ENCODE peak calls at places on chromosomes 6 and 20, in eight cellular contexts. L is heart right ventricle, C is uterus, E is thyroid gland, M is IMR-90, Q is fibroblast of lung, N is stomach, Y is GM23338. T is an unnamed sample.

GRCh38 chr6:84568971-84569370 is 195.4 kb downstream of the TBX18 start:
- DNase-seq in L (no peak), C (no peak), E (no peak), M (peak; percentile 7), Q (peak; percentile 79), N (no peak), Y (peak; percentile 58), T (no peak)

GRCh38 chr20:33724439-33725094 is 4.5 kb upstream of the PXMP4 start:
- DNase-seq in L (no peak), C (no peak), E (peak; percentile 49), M (no peak), Q (no peak), N (peak; percentile 53), Y (no peak), T (no peak)

GRCh38 chr6:169213814-169214520 is 39.7 kb downstream of the THBS2 start:
- DNase-seq in L (no peak), C (peak; percentile 45), E (no peak), M (no peak), Q (no peak), N (no peak), Y (no peak), T (no peak)

GRCh38 chr20:17889226-17889625 is 79.4 kb downstream of the SNX5 start:
- DNase-seq in L (no peak), C (no peak), E (no peak), M (no peak), Q (peak; percentile 68), N (no peak), Y (no peak), T (no peak)

GRCh38 chr6:20534906-20535305 is 649 bp downstream of the CDKAL1 start:
- DNase-seq in L (no peak), C (no peak), E (no peak), M (no peak), Q (no peak), N (no peak), Y (no peak), T (no peak)

GRCh38 chr6:107811591-107812218 is 12.4 kb downstream of the SCML4 start:
- DNase-seq in L (no peak), C (no peak), E (no peak), M (peak; percentile 21), Q (no peak), N (no peak), Y (no peak), T (no peak)

GRCh38 chr6:77740380-77740779 is 87.5 kb downstream of the MEI4 start:
- DNase-seq in L (no peak), C (no peak), E (no peak), M (peak; percentile 8), Q (peak; percentile 18), N (no peak), Y (peak; percentile 3), T (no peak)

GRCh38 chr20:19976595-19977372 is 40.4 kb upstream of the NAA20 start:
- DNase-seq in L (peak; percentile 57), C (peak; percentile 72), E (peak; percentile 85), M (peak; percentile 83), Q (peak; percentile 84), N (peak; percentile 62), Y (no peak), T (peak; percentile 60)

GRCh38 chr6:164344801-164345291 is 930.3 kb downstream of the QKI start:
- DNase-seq in L (no peak), C (no peak), E (no peak), M (no peak), Q (no peak), N (no peak), Y (peak; percentile 77), T (no peak)

GRCh38 chr6:135522975-135523692 is 25.6 kb upstream of the AHI1 start:
- DNase-seq in L (no peak), C (no peak), E (no peak), M (peak; percentile 87), Q (peak; percentile 82), N (no peak), Y (no peak), T (no peak)

GRCh38 chr20:38165089-38165965 is at the start of gene TGM2:
- DNase-seq in L (peak; percentile 88), C (peak; percentile 84), E (peak; percentile 81), M (peak; percentile 69), Q (peak; percentile 78), N (peak; percentile 87), Y (peak; percentile 78), T (no peak)

GRCh38 chr6:83893024-83893423 is 33.5 kb downstream of the CYB5R4 start:
- DNase-seq in L (no peak), C (no peak), E (no peak), M (no peak), Q (no peak), N (no peak), Y (no peak), T (no peak)

GRCh38 chr20:37319120-37319717 is 26.7 kb upstream of the SRC start:
- DNase-seq in L (no peak), C (no peak), E (no peak), M (peak; percentile 66), Q (no peak), N (no peak), Y (peak; percentile 72), T (no peak)

GRCh38 chr6:31007694-31008093 is 2.6 kb upstream of the MUC22 start:
- DNase-seq in L (no peak), C (no peak), E (no peak), M (peak; percentile 93), Q (peak; percentile 65), N (no peak), Y (no peak), T (no peak)

GRCh38 chr20:8334641-8335040 is 202.6 kb downstream of the PLCB1 start:
- DNase-seq in L (no peak), C (no peak), E (no peak), M (no peak), Q (no peak), N (no peak), Y (no peak), T (no peak)

GRCh38 chr20:37986873-37987601 is 46.2 kb downstream of the TTI1 start:
- DNase-seq in L (peak; percentile 68), C (no peak), E (peak; percentile 98), M (peak; percentile 6), Q (peak; percentile 64), N (peak; percentile 90), Y (peak; percentile 34), T (peak; percentile 59)

GRCh38 chr20:46040902-46041535 is 12.0 kb downstream of the SLC12A5 start:
- DNase-seq in L (peak; percentile 34), C (no peak), E (peak; percentile 54), M (peak; percentile 26), Q (peak; percentile 25), N (peak; percentile 29), Y (peak; percentile 88), T (no peak)

GRCh38 chr6:112466378-112467151 is 119.4 kb downstream of the RFPL4B start:
- DNase-seq in L (no peak), C (no peak), E (no peak), M (peak; percentile 69), Q (peak; percentile 26), N (no peak), Y (no peak), T (no peak)

GRCh38 chr6:13574149-13574570 is 241 bp upstream of the SIRT5 start:
- DNase-seq in L (peak; percentile 92), C (peak; percentile 92), E (peak; percentile 95), M (peak; percentile 90), Q (peak; percentile 91), N (peak; percentile 93), Y (peak; percentile 96), T (peak; percentile 70)
- TF ChIP-seq CTCF in L (peak; percentile 62), C (peak; percentile 67), E (no peak), M (peak; percentile 49), Q (peak; percentile 28), N (no peak), Y (peak; percentile 57), T (peak; percentile 59)

DNA sequence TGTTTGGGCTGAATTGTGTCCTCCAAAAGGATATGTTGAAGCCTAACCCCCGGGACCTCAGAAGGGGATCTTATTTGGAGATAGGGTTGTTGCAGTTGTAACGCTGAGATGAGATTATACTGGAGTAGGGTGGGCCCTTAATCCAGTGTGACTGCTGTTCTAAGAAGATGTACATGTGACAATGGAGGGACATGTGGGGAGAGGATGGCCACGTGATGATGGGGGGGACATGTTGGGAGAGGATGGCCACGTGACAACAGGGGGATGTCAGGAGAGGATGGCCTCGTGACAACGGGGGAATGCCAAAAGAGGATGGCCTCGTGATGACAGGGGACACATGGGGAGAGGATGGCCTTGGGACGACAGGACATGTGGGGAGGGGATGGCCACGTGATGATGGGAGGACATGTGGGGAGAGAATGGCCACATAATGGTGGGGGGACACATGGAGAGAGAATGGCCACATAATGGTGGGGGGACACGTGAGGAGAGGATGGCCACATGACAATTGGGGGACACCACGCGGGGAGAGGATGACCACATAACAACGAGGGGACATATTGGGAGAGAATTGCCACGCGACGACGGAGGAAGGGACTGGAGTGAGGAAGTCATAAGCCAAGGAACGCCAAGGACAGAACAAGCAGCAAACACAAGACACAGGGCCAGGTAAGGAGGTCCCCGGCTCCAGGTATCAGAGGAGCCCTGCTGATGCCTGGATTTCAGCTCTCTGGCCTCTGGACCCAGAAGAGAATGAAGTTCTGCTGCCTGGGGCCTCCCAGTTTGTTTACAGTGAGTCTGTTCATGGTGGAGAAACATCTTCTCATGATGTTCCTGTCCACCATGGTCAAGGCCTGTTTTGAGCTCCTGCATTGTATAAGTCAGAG is 29.2 kb downstream of the SYNJ2 start:
- DNase-seq in L (no peak), C (no peak), E (no peak), M (no peak), Q (no peak), N (no peak), Y (no peak), T (no peak)
- H3K27ac ChIP-seq in L (peak overlapping the region; percentile 46), C (no peak overlapping the region), E (peak overlapping the region; percentile 50), M (peak overlapping the region; percentile 16), Q (no peak overlapping the region), N (no peak overlapping the region), Y (no peak overlapping the region), T (peak overlapping the region; percentile 99)

DNA sequence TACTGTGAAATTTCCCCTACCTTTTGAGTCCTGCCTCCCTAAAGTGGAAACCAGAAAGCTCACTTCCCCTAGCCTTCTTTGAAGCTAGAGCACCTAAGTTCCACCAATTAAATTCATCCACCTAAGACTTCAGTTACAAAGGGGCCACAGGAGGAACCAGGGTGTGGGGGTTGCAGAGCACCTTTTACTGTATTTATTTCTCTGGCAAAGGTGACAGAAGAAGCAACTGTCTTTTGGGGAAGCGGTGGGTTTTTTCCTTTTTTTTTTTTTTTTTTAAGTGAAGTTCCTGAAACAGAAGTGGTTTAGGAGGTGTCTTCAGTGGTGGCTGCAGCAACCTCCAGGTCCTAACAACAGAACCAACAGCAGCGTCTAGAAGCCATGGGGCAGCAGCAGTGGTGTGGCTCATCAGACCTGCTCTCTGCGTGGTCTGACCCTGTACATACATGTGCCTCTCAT is 13.1 kb downstream of the PSMB9 start:
- DNase-seq in L (no peak), C (no peak), E (no peak), M (no peak), Q (no peak), N (no peak), Y (peak; percentile 11), T (no peak)
- H3K4me3 ChIP-seq in L (no peak overlapping the region), C (no peak overlapping the region), E (no peak overlapping the region), M (no peak overlapping the region), Q (no peak overlapping the region), N (no peak overlapping the region), Y (no peak overlapping the region), T (no peak overlapping the region)

GRCh38 chr6:44594471-44594870 is 207.0 kb downstream of the CDC5L start:
- DNase-seq in L (no peak), C (no peak), E (no peak), M (no peak), Q (no peak), N (no peak), Y (peak; percentile 37), T (no peak)

GRCh38 chr6:44598679-44599078 is 211.2 kb downstream of the CDC5L start:
- DNase-seq in L (no peak), C (no peak), E (no peak), M (no peak), Q (no peak), N (no peak), Y (no peak), T (no peak)

GRCh38 chr6:44590471-44590870 is 203.0 kb downstream of the CDC5L start:
- DNase-seq in L (no peak), C (no peak), E (no peak), M (no peak), Q (no peak), N (no peak), Y (no peak), T (no peak)

GRCh38 chr6:44593539-44593944 is 206.0 kb downstream of the CDC5L start:
- DNase-seq in L (no peak), C (peak; percentile 22), E (peak; percentile 18), M (peak; percentile 58), Q (peak; percentile 64), N (peak; percentile 29), Y (peak; percentile 96), T (no peak)
- TF ChIP-seq CTCF in L (peak; percentile 61), C (no peak), E (no peak), M (peak; percentile 54), Q (peak; percentile 59), N (peak; percentile 7), Y (peak; percentile 77), T (peak; percentile 51)

T was measured in dorsolateral prefrontal cortex.